ENCODE peak calls at places on chromosomes 2 and 18, in five cellular contexts. Q is H7, M is body of pancreas, I is Peyer's patch, A is Ammon's horn. R is an unnamed sample.

GRCh38 chr2:97766567-97766966 is 53.2 kb downstream of the ZAP70 start:
- DNase-seq in I (no peak), A (no peak), Q (no peak), M (no peak), R (no peak)

GRCh38 chr2:144456680-144457079 is 63.2 kb downstream of the ZEB2 start:
- DNase-seq in A (no peak), M (no peak), Q (no peak), I (no peak), R (peak)

GRCh38 chr2:136306801-136307200 is 188.9 kb upstream of the CXCR4 start:
- DNase-seq in M (no peak), Q (no peak), I (no peak), A (no peak), R (no peak)

GRCh38 chr18:52499646-52500045 is 159.6 kb downstream of the DCC start:
- DNase-seq in I (no peak), A (no peak), M (no peak), Q (no peak), R (no peak)

GRCh38 chr2:200483729-200484198 is 26.1 kb downstream of the KCTD18 start:
- DNase-seq in M (peak), I (peak), Q (peak), A (no peak), R (no peak)

GRCh38 chr2:63853527-63854310 is 12.0 kb downstream of the UGP2 start:
- DNase-seq in Q (no peak), A (no peak), M (no peak), I (no peak), R (no peak)

GRCh38 chr2:108640731-108641130 is 78.6 kb upstream of the RANBP2 start:
- DNase-seq in Q (no peak), M (no peak), A (no peak), I (no peak), R (no peak)

GRCh38 chr18:24022141-24022540 is 7.6 kb downstream of the TTC39C start:
- DNase-seq in A (no peak), M (no peak), I (no peak), Q (no peak), R (no peak)

GRCh38 chr18:47752796-47753645 is 177.4 kb downstream of the SMAD2 start:
- DNase-seq in M (no peak), A (no peak), I (no peak), Q (no peak), R (no peak)

GRCh38 chr18:23196119-23197004 is 61.1 kb downstream of the CABLES1 start:
- DNase-seq in Q (peak), M (no peak), I (no peak), A (no peak), R (no peak)

GRCh38 chr2:898319-898718 is 52.3 kb upstream of the SNTG2 start:
- DNase-seq in Q (peak), A (no peak), M (no peak), I (no peak), R (no peak)

GRCh38 chr2:158973111-158973510 is 4.7 kb downstream of the TANC1 start:
- DNase-seq in Q (no peak), I (no peak), A (no peak), M (no peak), R (no peak)

GRCh38 chr18:11005528-11005927 is 143.8 kb downstream of the PIEZO2 start:
- DNase-seq in I (peak), M (peak), Q (peak), A (no peak), R (no peak)

GRCh38 chr2:102520009-102520408 is 47.0 kb downstream of the SLC9A4 start:
- DNase-seq in Q (peak), I (peak), M (no peak), A (peak), R (no peak)

GRCh38 chr2:120704696-120705095 is 31.0 kb upstream of the GLI2 start:
- DNase-seq in M (no peak), A (no peak), I (no peak), Q (peak), R (peak)

GRCh38 chr18:26104037-26104436 is 13.6 kb upstream of the SS18 start:
- DNase-seq in A (no peak), M (no peak), I (no peak), Q (no peak), R (no peak)

GRCh38 chr2:16227811-16228462 is 287.6 kb downstream of the MYCN start:
- DNase-seq in Q (no peak), M (no peak), A (no peak), I (no peak), R (no peak)